ENCODE peak calls at places on chromosomes 16 and 17, in four cellular contexts. N is stimulated activated CD8-positive, alpha-beta memory T cell treated with anti-CD3 and anti-CD28 coated beads, Interleukin-4, amount 100 ng/mL, for 1 hour; R is CD8-positive, alpha-beta T cell; C is activated gamma-delta T cell treated with anti-CD3 and anti-CD28 coated beads, Interleukin-2, amount 50 U/mL, for 16 hours. G is an unnamed sample.

GRCh38 chr17:27471321-27472269 is 15.3 kb downstream of the KSR1 start:
- DNase-seq in N (peak), R (peak), C (peak), G (no peak)

GRCh38 chr17:46727572-46728348 is 90.7 kb downstream of the WNT3 start:
- DNase-seq in N (no peak), R (no peak), C (no peak), G (no peak)

GRCh38 chr17:80152057-80152831 is 5.3 kb upstream of the EIF4A3 start:
- DNase-seq in N (no peak), R (no peak), C (no peak), G (no peak)

GRCh38 chr16:57297856-57298255 is 13.4 kb upstream of the PLLP start:
- DNase-seq in N (no peak), R (peak), C (no peak), G (no peak)

GRCh38 chr17:4533522-4534502 is 21.4 kb downstream of the MYBBP1A start:
- DNase-seq in N (no peak), R (no peak), C (no peak), G (no peak)

GRCh38 chr16:58020628-58021521 is 4.7 kb upstream of the MMP15 start:
- DNase-seq in N (no peak), R (peak), C (peak), G (peak)

GRCh38 chr17:6995500-6996255 is at the start of gene ALOX12:
- DNase-seq in N (no peak), R (no peak), C (no peak), G (no peak)

GRCh38 chr16:70156207-70156978 is 17.2 kb upstream of the CLEC18C start:
- DNase-seq in N (no peak), R (no peak), C (no peak), G (no peak)

GRCh38 chr17:7885357-7886226 is 3.0 kb upstream of the CHD3 start:
- DNase-seq in N (no peak), R (peak), C (peak), G (no peak)

GRCh38 chr16:57013902-57014301 is 24.5 kb downstream of the NLRC5 start:
- DNase-seq in N (no peak), R (no peak), C (no peak), G (no peak)

GRCh38 chr17:63446981-63447687 is 1.0 kb upstream of the CYB561 start:
- DNase-seq in N (no peak), R (peak), C (no peak), G (peak)

GRCh38 chr17:16820161-16820877 is 130.3 kb downstream of the CCDC144A start:
- DNase-seq in N (no peak), R (no peak), C (no peak), G (no peak)

GRCh38 chr16:87610026-87610425 is 7.7 kb downstream of the JPH3 start:
- DNase-seq in N (no peak), R (no peak), C (no peak), G (no peak)

GRCh38 chr16:88499836-88500251 is 46.8 kb downstream of the ZFPM1 start:
- DNase-seq in N (no peak), R (no peak), C (no peak), G (no peak)

GRCh38 chr17:2089021-2089422 is 34.1 kb downstream of the HIC1 start:
- DNase-seq in N (no peak), R (no peak), C (no peak), G (no peak)

GRCh38 chr16:10827691-10828341 is 9.2 kb upstream of the TVP23A start:
- DNase-seq in N (no peak), R (no peak), C (no peak), G (no peak)

GRCh38 chr16:4947722-4948503 is 10.2 kb upstream of the SEC14L5 start:
- DNase-seq in N (no peak), R (no peak), C (no peak), G (no peak)